ENCODE peak calls at places on chromosomes 4 and X, in nine cellular contexts. E is tibial nerve; O is GM23338; N is ascending aorta; G is PC-3; B is CD4-positive, alpha-beta memory T cell; R is lung; M is naive thymus-derived CD4-positive, alpha-beta T cell; U is neuronal stem cell. D is an unnamed sample. For H3K4me1, the result is how much of the 10 kb centered on the place peaks cover.

GRCh38 chr4:169626328-169627282 is 6.2 kb downstream of the CLCN3 start:
- DNase-seq in E (no peak), M (no peak), B (no peak), G (no peak), U (no peak), N (no peak), R (no peak), O (no peak), D (no peak)

GRCh38 chr4:92522371-92522770 is 218.6 kb downstream of the GRID2 start:
- DNase-seq in E (no peak), M (no peak), O (no peak), N (no peak), R (no peak), G (no peak), B (no peak), U (no peak), D (no peak)

GRCh38 chr4:106806158-106806797 is 229.8 kb downstream of the DKK2 start:
- DNase-seq in M (no peak), R (no peak), E (no peak), N (no peak), O (no peak), G (peak), U (no peak), B (no peak), D (no peak)

GRCh38 chrX:78329486-78329885 is 2.1 kb upstream of the CYSLTR1 start:
- DNase-seq in E (no peak), G (no peak), N (no peak), M (peak), B (peak), U (no peak), R (no peak), O (no peak), D (no peak)

GRCh38 chr4:56817840-56818491 is 3.5 kb downstream of the SPINK2 start:
- DNase-seq in U (no peak), R (no peak), G (peak), M (peak), B (peak), O (no peak), E (no peak), N (no peak), D (no peak)

GRCh38 chr4:10396181-10396580 is 61.0 kb downstream of the ZNF518B start:
- DNase-seq in B (no peak), N (no peak), M (no peak), R (no peak), E (no peak), O (no peak), U (no peak), G (no peak), D (no peak)

GRCh38 chr4:1026115-1026514 is 14.7 kb downstream of the FGFRL1 start:
- DNase-seq in R (no peak), G (peak), N (no peak), O (no peak), B (peak), U (no peak), E (no peak), M (no peak), D (peak)

GRCh38 chr4:24890561-24890960 is 22.3 kb downstream of the CCDC149 start:
- DNase-seq in M (no peak), E (no peak), B (no peak), G (no peak), O (no peak), R (no peak), N (no peak), U (no peak), D (no peak)

DNA sequence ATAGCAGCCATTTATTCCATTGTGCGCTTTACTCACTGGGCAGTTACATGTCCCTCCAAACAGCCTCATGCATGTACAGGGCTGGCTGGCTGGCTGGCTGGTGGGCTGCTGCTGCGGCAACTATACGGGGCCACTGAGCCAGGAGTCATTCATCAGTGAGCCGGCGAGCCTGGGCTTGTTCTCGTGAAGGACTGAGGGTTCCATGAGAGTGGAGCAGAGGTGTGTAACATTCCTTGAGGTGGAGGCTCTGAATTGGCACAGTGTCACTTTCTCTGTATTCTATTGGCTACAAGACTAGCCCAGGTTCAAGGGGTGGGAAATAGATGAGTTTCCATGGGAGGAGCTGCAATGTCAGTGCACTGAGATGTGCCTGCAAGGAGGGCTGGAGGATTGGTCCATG is 89.1 kb downstream of the ARHGAP10 start:
- DNase-seq in M (no peak), U (no peak), O (no peak), B (no peak), G (no peak), R (no peak), N (no peak), E (no peak), D (no peak)
- H3K4me1 ChIP-seq in M (under half), U (under half), O (under half), B (under half), G (under half), R (under half), N (half or more), E (under half), D (under half)

GRCh38 chr4:99943904-99944437 is 2.4 kb downstream of the DNAJB14 start:
- DNase-seq in B (no peak), G (no peak), N (no peak), E (no peak), O (no peak), M (no peak), R (no peak), U (no peak), D (no peak)

GRCh38 chr4:99947608-99948007 is 1.2 kb upstream of the DNAJB14 start:
- DNase-seq in G (no peak), R (no peak), U (no peak), B (no peak), O (no peak), N (no peak), E (no peak), M (no peak), D (no peak)

GRCh38 chr4:99946346-99947189 is at the start of gene DNAJB14:
- DNase-seq in U (peak), N (peak), R (peak), O (peak), B (peak), M (peak), E (peak), G (peak), D (peak)

GRCh38 chr4:99947190-99947578 is 766 bp upstream of the DNAJB14 start:
- DNase-seq in B (no peak), O (peak), E (peak), M (no peak), N (no peak), G (no peak), R (no peak), U (no peak), D (no peak)

GRCh38 chr4:99945718-99946345 is 586 bp downstream of the DNAJB14 start:
- DNase-seq in G (peak), E (no peak), M (no peak), U (peak), B (no peak), N (no peak), O (peak), R (no peak), D (peak)
- H3K4me1 ChIP-seq in G (under half), E (under half), M (under half), U (under half), B (half or more), N (under half), O (under half), R (under half), D (under half)

GRCh38 chr4:54967289-54967688 is 158.1 kb downstream of the KDR start:
- DNase-seq in R (no peak), B (no peak), U (no peak), N (no peak), O (no peak), G (no peak), E (no peak), M (no peak), D (no peak)

GRCh38 chr4:54976682-54977081 is 148.7 kb downstream of the KDR start:
- DNase-seq in E (no peak), O (peak), G (peak), B (no peak), M (no peak), N (no peak), R (no peak), U (no peak), D (no peak)

GRCh38 chr4:54971474-54971950 is 153.9 kb downstream of the KDR start:
- DNase-seq in N (no peak), M (no peak), B (peak), E (peak), R (no peak), O (peak), U (peak), G (peak), D (peak)
- H3K4me1 ChIP-seq in N (under half), M (under half), B (under half), E (under half), R (under half), O (under half), U (under half), G (under half), D (under half)

GRCh38 chr4:5433196-5433595 is 275.2 kb downstream of the EVC2 start:
- DNase-seq in M (no peak), O (no peak), N (no peak), U (no peak), E (no peak), G (no peak), B (no peak), R (peak), D (no peak)

GRCh38 chr4:5435201-5435600 is 273.2 kb downstream of the EVC2 start:
- DNase-seq in N (no peak), O (peak), B (no peak), G (no peak), U (no peak), E (no peak), M (no peak), R (peak), D (no peak)

DNA sequence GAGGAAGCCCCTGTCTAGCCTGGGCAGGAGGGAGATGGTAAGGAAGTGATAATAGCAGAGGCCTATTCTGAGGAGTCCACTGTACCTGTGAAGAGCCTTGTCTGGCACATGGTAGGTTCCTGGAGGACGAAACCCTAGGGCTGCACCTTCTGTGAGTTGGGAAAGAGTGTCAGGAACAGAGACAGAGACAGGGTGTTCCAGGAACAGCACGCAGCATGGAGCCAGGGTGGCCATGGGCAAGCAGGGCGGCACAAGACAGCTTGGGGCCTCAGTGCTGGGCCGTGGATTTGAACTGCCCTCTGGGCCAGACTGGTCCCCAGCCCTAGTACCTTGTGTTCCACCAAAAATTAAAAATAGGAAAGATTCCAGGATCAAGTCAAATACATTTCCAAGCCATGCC is 272.5 kb downstream of the EVC2 start:
- DNase-seq in R (no peak), N (no peak), M (no peak), G (no peak), E (no peak), O (no peak), U (no peak), B (no peak), D (no peak)
- H3K4me1 ChIP-seq in R (under half), N (under half), M (under half), G (under half), E (under half), O (under half), U (under half), B (under half), D (under half)

GRCh38 chr4:3389879-3390840 is 51.6 kb upstream of the HGFAC start:
- DNase-seq in N (no peak), U (no peak), M (no peak), G (no peak), O (no peak), E (no peak), B (no peak), R (no peak), D (no peak)

GRCh38 chr4:3387943-3388348 is 53.8 kb upstream of the HGFAC start:
- DNase-seq in B (no peak), U (no peak), O (no peak), N (peak), E (peak), G (peak), R (peak), M (no peak), D (no peak)

GRCh38 chr4:3387154-3387942 is 54.4 kb upstream of the HGFAC start:
- DNase-seq in B (no peak), N (no peak), M (no peak), R (no peak), U (no peak), O (no peak), E (no peak), G (no peak), D (no peak)

GRCh38 chr4:3388461-3389185 is 53.1 kb upstream of the HGFAC start:
- DNase-seq in O (no peak), B (no peak), E (no peak), G (peak), R (no peak), U (no peak), M (no peak), N (peak), D (no peak)

GRCh38 chr4:3389186-3389878 is 52.4 kb upstream of the HGFAC start:
- DNase-seq in R (no peak), U (no peak), M (no peak), E (no peak), G (no peak), O (no peak), B (no peak), N (no peak), D (no peak)
- H3K4me1 ChIP-seq in R (under half), U (under half), M (under half), E (under half), G (under half), O (under half), B (under half), N (under half), D (under half)

GRCh38 chr4:184384056-184384809 is 90.1 kb downstream of the IRF2 start:
- DNase-seq in O (peak), U (no peak), E (peak), M (peak), N (peak), B (no peak), G (peak), R (peak), D (no peak)
- H3K4me1 ChIP-seq in O (half or more), U (under half), E (half or more), M (under half), N (under half), B (half or more), G (under half), R (under half), D (under half)

DNA sequence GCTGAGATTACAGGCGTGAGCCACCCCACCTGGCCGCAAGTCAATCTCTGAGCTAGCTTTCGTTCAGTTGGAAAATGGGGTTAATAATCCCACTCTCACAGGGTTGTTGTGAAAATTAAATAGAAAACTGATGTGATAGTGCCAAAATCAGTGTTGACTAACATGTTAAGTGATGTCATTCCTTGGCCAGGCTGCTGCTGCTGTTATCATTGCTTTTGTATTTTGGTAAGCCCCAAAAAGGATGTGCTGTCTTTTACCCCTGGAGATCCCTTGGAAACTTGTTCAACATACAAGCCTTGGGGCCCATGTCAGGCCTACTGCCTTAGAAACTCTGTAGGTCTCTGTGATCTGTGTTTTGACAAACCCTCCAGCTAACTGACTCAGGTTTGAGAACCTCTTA is 106.3 kb downstream of the AFF1 start:
- DNase-seq in G (no peak), R (no peak), O (no peak), M (no peak), B (no peak), N (no peak), E (peak), U (no peak), D (no peak)
- H3K4me1 ChIP-seq in G (under half), R (under half), O (half or more), M (under half), B (under half), N (half or more), E (half or more), U (half or more), D (under half)

GRCh38 chr4:31187979-31188378 is 467.8 kb downstream of the PCDH7 start:
- DNase-seq in N (no peak), O (no peak), R (no peak), U (no peak), B (no peak), M (no peak), E (no peak), G (no peak), D (no peak)

GRCh38 chr4:31189938-31190337 is 469.8 kb downstream of the PCDH7 start:
- DNase-seq in R (no peak), O (no peak), E (no peak), N (no peak), U (no peak), M (no peak), B (no peak), G (no peak), D (no peak)

GRCh38 chr4:31194823-31195222 is 474.7 kb downstream of the PCDH7 start:
- DNase-seq in M (no peak), R (no peak), O (no peak), B (no peak), G (no peak), N (no peak), U (no peak), E (no peak), D (no peak)

GRCh38 chr4:31192372-31192771 is 472.2 kb downstream of the PCDH7 start:
- DNase-seq in R (no peak), G (no peak), U (no peak), B (no peak), E (no peak), M (no peak), O (no peak), N (no peak), D (no peak)

GRCh38 chr4:31193516-31193915 is 473.3 kb downstream of the PCDH7 start:
- DNase-seq in B (no peak), M (no peak), O (no peak), R (no peak), N (no peak), E (no peak), G (peak), U (no peak), D (no peak)
- H3K4me1 ChIP-seq in B (under half), M (under half), O (under half), R (under half), N (under half), E (under half), G (under half), U (under half), D (under half)

GRCh38 chr4:95641571-95641970 is 92.8 kb upstream of the UNC5C start:
- DNase-seq in U (no peak), B (no peak), E (no peak), G (no peak), O (no peak), M (no peak), R (peak), N (no peak), D (no peak)
- H3K4me1 ChIP-seq in U (under half), B (under half), E (under half), G (under half), O (under half), M (under half), R (under half), N (under half), D (under half)

D was measured in HAP-1.